ENCODE peak calls at places on chromosomes 3 and 15, in six cellular contexts. A is pancreas, V is breast epithelium, C is tibial artery, I is HCT116, P is kidney epithelial cell. N is an unnamed sample.

GRCh38 chr15:83435202-83435601 is 11.9 kb upstream of the SH3GL3 start:
- DNase-seq in A (no peak), C (no peak), P (no peak), V (no peak), I (no peak), N (no peak)

GRCh38 chr15:39153718-39154117 is 427.2 kb upstream of the THBS1 start:
- DNase-seq in P (no peak), C (no peak), V (peak; percentile 48), A (no peak), I (no peak), N (no peak)

GRCh38 chr15:61398310-61398709 is 169.2 kb upstream of the RORA start:
- DNase-seq in A (no peak), I (no peak), V (no peak), C (no peak), P (no peak), N (no peak)

GRCh38 chr3:177194319-177194718 is 3.0 kb downstream of the TBL1XR1 start:
- DNase-seq in P (no peak), C (no peak), V (no peak), I (no peak), A (no peak), N (no peak)

GRCh38 chr3:172061724-172062184 is 22.4 kb downstream of the FNDC3B start:
- DNase-seq in I (no peak), V (no peak), C (no peak), P (no peak), A (no peak), N (no peak)

GRCh38 chr3:174356596-174356995 is 502.5 kb upstream of the NAALADL2 start:
- DNase-seq in V (no peak), P (no peak), A (no peak), I (no peak), C (no peak), N (no peak)

GRCh38 chr3:119305271-119305670 is 11.1 kb downstream of the ARHGAP31 start:
- DNase-seq in I (no peak), A (no peak), P (no peak), V (no peak), C (no peak), N (no peak)

GRCh38 chr3:37592328-37592727 is 269.4 kb upstream of the CTDSPL start:
- DNase-seq in V (no peak), C (no peak), I (no peak), P (no peak), A (no peak), N (no peak)

GRCh38 chr3:76859596-76859995 is 180.3 kb upstream of the ROBO2 start:
- DNase-seq in V (no peak), C (no peak), A (no peak), P (no peak), I (no peak), N (no peak)

GRCh38 chr15:55915876-55916567 is 77.4 kb downstream of the NEDD4 start:
- DNase-seq in A (no peak), I (no peak), C (no peak), V (no peak), P (no peak), N (no peak)

GRCh38 chr15:52392008-52392687 is 96.5 kb upstream of the MYO5C start:
- DNase-seq in I (no peak), A (no peak), V (no peak), C (no peak), P (peak; percentile 41), N (no peak)

GRCh38 chr3:70056081-70056480 is 56.5 kb downstream of the SAMMSON start:
- DNase-seq in V (no peak), C (no peak), I (no peak), P (no peak), A (no peak), N (no peak)

GRCh38 chr15:60070838-60071493 is 66.9 kb downstream of the FOXB1 start:
- DNase-seq in P (no peak), A (no peak), V (no peak), I (no peak), C (no peak), N (no peak)

GRCh38 chr15:97545799-97546198 is 414.7 kb upstream of the ARRDC4 start:
- DNase-seq in I (no peak), P (no peak), V (no peak), C (no peak), A (no peak), N (no peak)

GRCh38 chr3:16528581-16528993 is 15.1 kb upstream of the RFTN1 start:
- DNase-seq in C (no peak), P (no peak), I (no peak), V (no peak), A (no peak), N (no peak)

GRCh38 chr15:39472661-39473657 is 107.9 kb upstream of the THBS1 start:
- DNase-seq in V (peak; percentile 43), C (peak; percentile 89), P (peak; percentile 12), A (peak; percentile 91), I (no peak), N (peak; percentile 88)

GRCh38 chr3:128112406-128112968 is 11.1 kb downstream of the RUVBL1 start:
- DNase-seq in V (peak; percentile 36), A (no peak), C (no peak), I (peak; percentile 43), P (peak; percentile 76), N (no peak)

GRCh38 chr3:120791010-120791409 is 48.5 kb downstream of the GTF2E1 start:
- DNase-seq in V (no peak), C (no peak), I (no peak), P (no peak), A (no peak), N (no peak)

GRCh38 chr3:195870937-195871336 is 37.4 kb downstream of the TNK2 start:
- DNase-seq in P (no peak), V (no peak), I (no peak), A (no peak), C (no peak), N (no peak)
- H3K36me3 ChIP-seq in P (peaks cover 1% of the 10 kb centered on the region), V (peaks cover 7% of the 10 kb centered on the region), I (peaks cover 9% of the 10 kb centered on the region), A (no peaks in the 10 kb centered on the region), C (peaks cover 91% of the 10 kb centered on the region), N (peaks cover 81% of the 10 kb centered on the region)

DNA sequence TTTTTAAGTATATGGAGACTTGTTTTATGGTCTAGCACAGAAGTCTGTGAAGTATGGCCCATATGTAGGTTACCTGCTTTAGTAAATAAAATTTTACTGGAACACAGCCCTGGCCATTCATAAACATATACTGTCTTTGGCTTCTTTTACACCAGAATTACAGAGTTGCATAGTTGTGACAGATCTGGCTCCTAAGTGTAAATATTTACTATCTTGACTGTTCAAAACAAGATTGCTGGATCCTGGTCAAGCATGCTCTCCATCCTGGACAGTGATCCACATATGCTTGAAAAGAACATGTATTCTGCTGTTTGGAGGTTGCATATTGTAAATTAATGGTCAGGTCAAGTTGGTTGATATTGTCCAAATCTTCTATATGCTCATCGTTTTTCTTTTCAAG is 57.9 kb downstream of the STT3B start:
- DNase-seq in A (no peak), V (no peak), C (no peak), P (no peak), I (no peak), N (no peak)
- H3K36me3 ChIP-seq in A (no peaks in the 10 kb centered on the region), V (no peaks in the 10 kb centered on the region), C (peaks cover 13% of the 10 kb centered on the region), P (no peaks in the 10 kb centered on the region), I (peaks cover 10% of the 10 kb centered on the region), N (peaks cover 30% of the 10 kb centered on the region)

GRCh38 chr3:194424953-194425352 is 25.9 kb upstream of the GP5 start:
- DNase-seq in C (no peak), A (no peak), V (no peak), P (no peak), I (no peak), N (no peak)
- H3K36me3 ChIP-seq in C (peaks cover 52% of the 10 kb centered on the region), A (peaks cover 17% of the 10 kb centered on the region), V (no peaks in the 10 kb centered on the region), P (no peaks in the 10 kb centered on the region), I (peaks cover 52% of the 10 kb centered on the region), N (peaks cover 53% of the 10 kb centered on the region)

GRCh38 chr15:84605225-84605882 is 4.5 kb downstream of the ZSCAN2 start:
- DNase-seq in A (no peak), C (peak; percentile 33), V (no peak), I (no peak), P (no peak), N (no peak)

GRCh38 chr15:84603630-84604379 is 3.0 kb downstream of the ZSCAN2 start:
- DNase-seq in I (no peak), P (no peak), V (no peak), A (no peak), C (no peak), N (no peak)

GRCh38 chr15:84608707-84609284 is 8.0 kb downstream of the ZSCAN2 start:
- DNase-seq in A (no peak), P (no peak), C (peak; percentile 10), V (no peak), I (no peak), N (no peak)

GRCh38 chr15:84604804-84605203 is 4.0 kb downstream of the ZSCAN2 start:
- DNase-seq in A (no peak), P (no peak), C (peak; percentile 13), I (no peak), V (no peak), N (no peak)

DNA sequence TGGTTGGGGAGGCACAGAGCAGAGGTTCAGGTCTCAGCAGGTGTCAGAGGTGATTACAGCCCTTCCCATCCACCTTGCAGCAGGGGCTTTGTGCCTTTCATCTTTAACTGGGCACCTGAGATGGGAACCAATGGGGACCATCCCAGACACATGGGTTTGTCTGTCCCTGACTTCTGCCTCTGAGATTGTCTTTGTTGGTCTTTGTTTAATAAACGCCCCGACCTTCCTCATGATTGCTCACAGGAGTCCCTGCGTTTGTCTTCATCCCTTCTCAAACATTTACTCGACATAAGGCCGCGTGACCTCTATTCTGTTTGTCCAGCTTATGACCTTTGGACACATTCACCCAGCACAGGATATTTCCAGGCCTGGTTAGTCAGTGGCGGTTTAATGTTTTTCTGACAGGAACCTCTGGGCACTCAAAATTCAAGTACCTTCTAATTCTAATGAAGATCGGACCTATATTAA is 5.9 kb downstream of the ZSCAN2 start:
- DNase-seq in I (no peak), C (peak; percentile 29), P (no peak), A (no peak), V (no peak), N (no peak)
- H3K36me3 ChIP-seq in I (peaks cover 4% of the 10 kb centered on the region), C (peaks cover 35% of the 10 kb centered on the region), P (peaks cover 1% of the 10 kb centered on the region), A (peaks cover 7% of the 10 kb centered on the region), V (no peaks in the 10 kb centered on the region), N (peaks cover 17% of the 10 kb centered on the region)

N was measured in suprapubic skin.